ENCODE peak calls at places on chromosomes 2 and 18, in seven cellular contexts. B is LHCN-M2, L is thoracic aorta, A is HEK293T, E is NCI-H1694 treated with DMSO at 0.1 percent for 48 hours, M is NCI-H345, V is M059J. P is an unnamed sample.

GRCh38 chr2:89763254-89763580 is 1071.7 kb downstream of the RPIA start:
- DNase-seq in B (no peak), L (no peak), A (no peak), E (no peak), M (no peak), V (no peak), P (no peak)

GRCh38 chr2:231138699-231139098 is 13.9 kb upstream of the HTR2B start:
- DNase-seq in B (peak; percentile 98), L (no peak), A (peak; percentile 40), E (no peak), M (peak; percentile 26), V (no peak), P (no peak)

GRCh38 chr2:118443596-118443995 is 355.3 kb downstream of the INSIG2 start:
- DNase-seq in B (peak; percentile 3), L (no peak), A (no peak), E (no peak), M (no peak), V (peak; percentile 87), P (no peak)

GRCh38 chr2:233351423-233351822 is 2.9 kb upstream of the DGKD start:
- DNase-seq in B (peak; percentile 34), L (no peak), A (no peak), E (no peak), M (no peak), V (peak; percentile 78), P (no peak)

GRCh38 chr2:201794261-201794660 is 12.1 kb upstream of the CDK15 start:
- DNase-seq in B (no peak), L (no peak), A (no peak), E (no peak), M (no peak), V (no peak), P (no peak)

GRCh38 chr2:127173073-127173472 is 47.0 kb downstream of the CYP27C1 start:
- DNase-seq in B (peak; percentile 80), L (no peak), A (no peak), E (no peak), M (no peak), V (peak; percentile 57), P (no peak)

GRCh38 chr18:55918449-55918848 is 330.5 kb upstream of the TCF4 start:
- DNase-seq in B (peak; percentile 2), L (no peak), A (no peak), E (no peak), M (no peak), V (no peak), P (no peak)

GRCh38 chr2:123566291-123566946 is 458.7 kb upstream of the CNTNAP5 start:
- DNase-seq in B (no peak), L (no peak), A (no peak), E (no peak), M (no peak), V (no peak), P (no peak)

GRCh38 chr2:136242687-136243277 is 124.8 kb upstream of the CXCR4 start:
- DNase-seq in B (peak; percentile 8), L (no peak), A (no peak), E (no peak), M (no peak), V (peak; percentile 46), P (no peak)